ENCODE peak calls at places on chromosomes 2 and 18, in four cellular contexts. M is esophagus muscularis mucosa, P is spleen, V is heart left ventricle. F is an unnamed sample.

GRCh38 chr18:40437517-40437916 is 1517.5 kb upstream of the PIK3C3 start:
- DNase-seq in V (peak; percentile 54), M (no peak), P (no peak), F (no peak)

GRCh38 chr2:61887684-61888303 is 662 bp downstream of the CCT4 start:
- DNase-seq in P (no peak), V (no peak), M (no peak), F (no peak)

GRCh38 chr2:30127016-30127893 is 19.6 kb upstream of the YPEL5 start:
- DNase-seq in P (no peak), V (no peak), M (no peak), F (no peak)

GRCh38 chr2:112217854-112218253 is 37.0 kb downstream of the ZC3H8 start:
- DNase-seq in P (no peak), V (no peak), M (no peak), F (no peak)

GRCh38 chr18:27604583-27604982 is 419.5 kb upstream of the CHST9 start:
- DNase-seq in M (no peak), P (no peak), V (no peak), F (no peak)

GRCh38 chr18:11728247-11728646 is 39.2 kb downstream of the GNAL start:
- DNase-seq in M (no peak), V (no peak), P (no peak), F (no peak)

GRCh38 chr18:13537022-13537780 is 189.2 kb downstream of the FAM210A start:
- DNase-seq in P (no peak), V (no peak), M (no peak), F (no peak)

GRCh38 chr2:39782591-39782990 is 3.5 kb upstream of the THUMPD2 start:
- DNase-seq in V (no peak), P (no peak), M (no peak), F (no peak)

GRCh38 chr2:47429795-47430194 is 26.8 kb downstream of the MSH2 start:
- DNase-seq in P (no peak), V (no peak), M (no peak), F (peak; percentile 32)

GRCh38 chr2:25308599-25308998 is 33.1 kb downstream of the DNMT3A start:
- DNase-seq in V (no peak), P (no peak), M (no peak), F (no peak)

GRCh38 chr2:119826370-119826961 is 66.7 kb downstream of the PTPN4 start:
- DNase-seq in P (no peak), M (no peak), V (no peak), F (no peak)

GRCh38 chr2:136244558-136244885 is 126.6 kb upstream of the CXCR4 start:
- DNase-seq in M (no peak), P (no peak), V (no peak), F (no peak)

GRCh38 chr2:109535217-109535946 is 78.4 kb downstream of the SEPTIN10 start:
- DNase-seq in P (peak; percentile 14), M (no peak), V (no peak), F (no peak)

GRCh38 chr2:25572638-25573037 is 100.7 kb downstream of the DTNB start:
- DNase-seq in P (no peak), M (no peak), V (no peak), F (no peak)

GRCh38 chr2:204665771-204666170 is 120.5 kb downstream of the PARD3B start:
- DNase-seq in V (no peak), M (no peak), P (no peak), F (no peak)
- TF ChIP-seq POLR2A in V (no peak), M (no peak), P (no peak), F (no peak)

GRCh38 chr2:6863792-6864191 is 1.9 kb downstream of the CMPK2 start:
- DNase-seq in P (no peak), M (no peak), V (peak; percentile 66), F (no peak)
- H3K4me3 ChIP-seq in P (no peak overlapping the region), M (no peak overlapping the region), V (no peak overlapping the region), F (no peak overlapping the region)

GRCh38 chr2:231190531-231191197 is 7.8 kb upstream of the ARMC9 start:
- DNase-seq in V (peak; percentile 86), M (no peak), P (no peak), F (peak; percentile 50)
- TF ChIP-seq CTCF in V (no peak), M (no peak), P (no peak), F (peak; percentile 14)

GRCh38 chr2:44087037-44087713 is 81.5 kb upstream of the PPM1B start:
- DNase-seq in V (peak; percentile 80), P (peak; percentile 97), M (no peak), F (peak; percentile 79)
- TF ChIP-seq POLR2A in V (no peak), P (no peak), M (no peak), F (peak; percentile 20)

DNA sequence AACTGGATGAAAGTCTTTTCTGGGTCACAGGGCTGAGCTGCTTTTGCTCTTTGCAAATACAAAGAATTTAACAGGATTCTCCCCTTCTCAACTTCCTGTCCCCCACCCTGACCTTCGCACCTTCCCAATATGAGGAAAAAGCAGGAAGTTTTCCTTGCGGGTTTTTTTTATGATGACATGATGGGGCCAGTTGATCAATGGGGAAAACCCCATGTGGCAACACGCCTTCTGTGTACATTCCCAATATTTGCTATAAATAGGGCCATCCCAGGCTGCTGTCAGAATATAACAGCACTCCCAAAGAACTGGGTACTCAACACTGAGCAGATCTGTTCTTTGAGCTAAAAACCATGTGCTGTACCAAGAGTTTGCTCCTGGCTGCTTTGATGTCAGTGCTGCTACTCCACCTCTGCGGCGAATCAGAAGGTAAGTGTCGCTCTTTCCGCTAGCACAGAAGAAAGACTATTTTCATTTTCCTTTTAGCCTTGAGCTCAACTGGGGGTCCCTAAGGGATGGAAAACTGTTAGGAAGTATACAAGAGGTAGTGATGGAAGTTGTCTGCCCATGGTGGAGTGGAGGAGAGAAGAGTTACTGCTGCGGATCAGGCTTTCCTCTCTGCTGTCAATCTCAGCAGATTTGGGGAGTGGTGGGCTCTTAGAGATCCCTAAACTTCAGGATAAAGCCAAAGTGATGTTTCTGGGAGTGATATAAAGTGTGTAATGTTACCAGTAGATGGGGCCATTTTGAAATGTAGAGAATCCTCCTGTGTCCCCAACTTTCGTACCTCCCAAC is at the start of gene CCL20:
- DNase-seq in M (no peak), P (no peak), V (no peak), F (no peak)
- H3K4me3 ChIP-seq in M (no peak within 1 kb of the TSS), P (no peak within 1 kb of the TSS), V (no peak within 1 kb of the TSS), F (no peak within 1 kb of the TSS)

DNA sequence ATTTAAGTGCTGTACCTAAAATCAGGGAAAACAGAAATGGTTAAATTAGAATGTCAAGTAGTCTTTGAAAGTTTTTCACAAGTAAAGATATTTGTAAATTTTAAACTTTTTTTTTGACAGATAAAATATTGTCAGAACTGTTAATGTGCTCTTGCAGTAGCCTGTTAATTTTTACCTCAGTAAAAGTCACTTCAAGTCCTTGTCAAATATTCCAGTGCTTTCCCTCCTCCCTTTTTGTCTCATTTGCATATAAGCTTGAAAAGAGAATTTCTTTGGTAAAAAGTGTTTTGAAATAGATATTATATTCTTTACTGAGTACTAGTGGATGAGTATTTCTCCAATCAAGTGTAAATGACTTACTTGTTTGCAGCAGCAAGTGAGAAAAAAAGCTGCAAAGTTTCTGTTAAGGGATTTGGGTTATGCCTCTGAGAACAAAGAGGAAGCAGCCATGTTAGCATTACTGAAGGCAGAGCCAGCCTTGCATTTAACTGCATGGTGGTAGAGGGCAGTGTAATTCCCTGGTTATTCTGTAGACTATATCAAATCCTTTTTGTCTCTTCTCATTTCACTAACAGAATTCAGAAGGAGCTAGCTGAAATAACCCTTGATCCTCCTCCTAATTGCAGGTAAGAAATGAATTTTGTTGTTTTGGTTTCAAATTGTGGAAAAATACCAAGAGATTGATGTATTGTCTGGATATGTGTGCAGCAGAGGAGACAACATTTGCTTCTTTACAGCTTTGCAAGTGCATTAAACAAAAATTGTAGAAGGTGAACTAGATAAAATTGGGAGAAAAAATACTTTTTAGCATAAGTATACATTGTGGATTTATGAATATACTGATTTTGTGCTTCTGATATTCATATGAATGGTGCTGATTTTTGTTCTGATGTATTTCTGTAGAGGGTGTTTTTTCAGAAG is 3.3 kb downstream of the UBE2E3 start:
- DNase-seq in M (no peak), P (no peak), V (peak; percentile 36), F (peak; percentile 30)
- TF ChIP-seq CTCF in M (peak; percentile 27), P (no peak), V (peak; percentile 27), F (no peak)

DNA sequence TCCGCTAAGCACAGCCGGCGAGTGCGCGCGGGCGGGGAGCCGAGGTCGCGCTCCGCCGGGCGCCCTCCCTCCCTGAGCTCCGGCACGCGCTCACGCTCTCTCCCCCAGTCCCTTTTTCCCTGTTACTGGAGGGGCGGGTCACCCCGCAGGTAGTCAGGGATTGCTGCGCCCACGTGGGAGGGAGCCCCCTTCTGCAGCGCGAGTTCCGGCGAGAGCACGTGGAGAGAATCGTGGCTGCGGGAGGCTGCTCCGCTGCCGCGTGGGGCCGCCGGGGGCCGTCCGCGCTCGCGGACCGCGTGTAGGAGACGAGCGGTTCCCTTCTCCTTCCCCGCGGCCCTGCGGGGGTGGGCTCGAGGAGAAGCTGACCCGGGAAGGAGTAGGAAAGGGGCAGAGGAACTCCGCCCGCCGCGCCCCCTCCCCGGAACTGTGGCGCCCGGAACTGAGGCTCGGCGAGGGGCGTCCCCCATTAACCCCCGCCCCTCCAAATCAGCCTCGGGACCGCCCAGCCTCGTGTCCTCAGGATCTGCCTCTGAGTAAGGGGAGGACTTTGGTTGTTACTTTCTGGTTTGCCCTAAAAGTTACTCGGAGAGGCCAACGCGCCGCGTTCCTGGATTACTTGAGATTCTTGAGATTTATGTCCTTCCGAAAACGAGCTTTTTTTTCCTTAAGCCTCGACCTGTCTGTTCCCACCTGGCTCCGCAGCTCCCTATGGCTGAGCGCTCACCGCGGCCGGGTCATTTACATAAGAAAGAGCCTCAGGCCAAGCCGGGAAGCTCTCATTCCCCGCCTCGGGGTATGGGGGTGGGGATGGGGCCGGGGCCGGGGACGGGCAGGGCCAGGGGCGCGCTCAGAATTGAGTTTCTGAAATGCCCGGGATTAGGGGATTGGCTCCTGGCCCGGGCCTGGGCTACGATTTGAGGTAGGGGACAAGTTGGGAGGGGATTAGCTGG is 1.2 kb downstream of the HK2 start:
- DNase-seq in V (peak; percentile 51), P (peak; percentile 91), M (no peak), F (no peak)
- TF ChIP-seq POLR2A in V (no peak), P (peak; percentile 0), M (no peak), F (peak; percentile 48)

GRCh38 chr2:140246058-140246457 is 1465.9 kb upstream of the NXPH2 start:
- DNase-seq in P (no peak), V (no peak), M (no peak), F (no peak)
- H3K4me3 ChIP-seq in P (no peak overlapping the region), V (no peak overlapping the region), M (no peak overlapping the region), F (no peak overlapping the region)

GRCh38 chr2:58428553-58429284 is 187.6 kb upstream of the FANCL start:
- DNase-seq in P (peak; percentile 66), M (no peak), V (no peak), F (no peak)
- TF ChIP-seq CTCF in P (no peak), M (no peak), V (no peak), F (no peak)

F was measured in prostate gland.